ENCODE peak calls at places on chromosomes 1 and 21, in seven cellular contexts. O is H1, Q is SK-N-SH, N is HepG2, U is HCT116, W is K562, C is GM12878. G is an unnamed sample.

GRCh38 chr1:228174482-228175315 is 9.1 kb downstream of the IBA57 start:
- DNase-seq in O (no peak), Q (peak), N (no peak), U (peak), W (peak), C (no peak), G (peak)

GRCh38 chr1:94989911-94990463 is 63.1 kb upstream of the CNN3 start:
- DNase-seq in O (no peak), Q (no peak), N (no peak), U (no peak), W (no peak), C (no peak), G (no peak)

GRCh38 chr21:38770660-38771059 is 35.1 kb upstream of the ETS2 start:
- DNase-seq in O (no peak), Q (no peak), N (no peak), U (no peak), W (no peak), C (no peak), G (no peak)

GRCh38 chr1:10640079-10640578 is 156.3 kb downstream of the CASZ1 start:
- DNase-seq in O (no peak), Q (peak), N (no peak), U (no peak), W (no peak), C (no peak), G (no peak)

GRCh38 chr1:59994302-59995198 is 68.0 kb upstream of the CYP2J2 start:
- DNase-seq in O (no peak), Q (no peak), N (no peak), U (no peak), W (no peak), C (no peak), G (no peak)

GRCh38 chr21:33132054-33132453 is 62.1 kb downstream of the OLIG1 start:
- DNase-seq in O (no peak), Q (no peak), N (peak), U (no peak), W (no peak), C (no peak), G (no peak)

GRCh38 chr1:27379564-27380132 is 3.5 kb downstream of the CD164L2 start:
- DNase-seq in O (no peak), Q (no peak), N (no peak), U (no peak), W (no peak), C (no peak), G (no peak)

GRCh38 chr1:55326496-55326895 is 111.3 kb upstream of the USP24 start:
- DNase-seq in O (no peak), Q (no peak), N (no peak), U (no peak), W (no peak), C (no peak), G (no peak)

GRCh38 chr1:186757851-186758250 is 70.9 kb upstream of the PLA2G4A start:
- DNase-seq in O (no peak), Q (no peak), N (no peak), U (no peak), W (no peak), C (no peak), G (no peak)

GRCh38 chr1:75677443-75677842 is 47.1 kb upstream of the ACADM start:
- DNase-seq in O (no peak), Q (no peak), N (no peak), U (no peak), W (no peak), C (no peak), G (no peak)

GRCh38 chr1:16155537-16156410 is at the start of gene EPHA2:
- DNase-seq in O (peak), Q (peak), N (peak), U (peak), W (no peak), C (no peak), G (peak)

GRCh38 chr21:22880573-22880972 is 1882.4 kb downstream of the NCAM2 start:
- DNase-seq in O (no peak), Q (no peak), N (no peak), U (no peak), W (no peak), C (no peak), G (no peak)

GRCh38 chr1:21706151-21706835 is 37.1 kb upstream of the RAP1GAP start:
- DNase-seq in O (peak), Q (no peak), N (peak), U (no peak), W (no peak), C (no peak), G (peak)

GRCh38 chr1:81008298-81008697 is 792.4 kb upstream of the ADGRL2 start:
- DNase-seq in O (no peak), Q (no peak), N (no peak), U (no peak), W (no peak), C (no peak), G (peak)

GRCh38 chr1:89821322-89822108 is 683 bp downstream of the LRRC8D start:
- DNase-seq in O (no peak), Q (peak), N (peak), U (no peak), W (peak), C (no peak), G (peak)

GRCh38 chr1:158176399-158176798 is 4.3 kb upstream of the CD1D start:
- DNase-seq in O (no peak), Q (no peak), N (no peak), U (no peak), W (no peak), C (no peak), G (no peak)

GRCh38 chr1:158179301-158180041 is 1.2 kb upstream of the CD1D start:
- DNase-seq in O (no peak), Q (no peak), N (no peak), U (no peak), W (no peak), C (no peak), G (no peak)

GRCh38 chr1:158181577-158181922 is 855 bp downstream of the CD1D start:
- DNase-seq in O (no peak), Q (no peak), N (no peak), U (no peak), W (no peak), C (no peak), G (no peak)

GRCh38 chr1:158177705-158178450 is 2.8 kb upstream of the CD1D start:
- DNase-seq in O (peak), Q (peak), N (no peak), U (no peak), W (peak), C (no peak), G (peak)

DNA sequence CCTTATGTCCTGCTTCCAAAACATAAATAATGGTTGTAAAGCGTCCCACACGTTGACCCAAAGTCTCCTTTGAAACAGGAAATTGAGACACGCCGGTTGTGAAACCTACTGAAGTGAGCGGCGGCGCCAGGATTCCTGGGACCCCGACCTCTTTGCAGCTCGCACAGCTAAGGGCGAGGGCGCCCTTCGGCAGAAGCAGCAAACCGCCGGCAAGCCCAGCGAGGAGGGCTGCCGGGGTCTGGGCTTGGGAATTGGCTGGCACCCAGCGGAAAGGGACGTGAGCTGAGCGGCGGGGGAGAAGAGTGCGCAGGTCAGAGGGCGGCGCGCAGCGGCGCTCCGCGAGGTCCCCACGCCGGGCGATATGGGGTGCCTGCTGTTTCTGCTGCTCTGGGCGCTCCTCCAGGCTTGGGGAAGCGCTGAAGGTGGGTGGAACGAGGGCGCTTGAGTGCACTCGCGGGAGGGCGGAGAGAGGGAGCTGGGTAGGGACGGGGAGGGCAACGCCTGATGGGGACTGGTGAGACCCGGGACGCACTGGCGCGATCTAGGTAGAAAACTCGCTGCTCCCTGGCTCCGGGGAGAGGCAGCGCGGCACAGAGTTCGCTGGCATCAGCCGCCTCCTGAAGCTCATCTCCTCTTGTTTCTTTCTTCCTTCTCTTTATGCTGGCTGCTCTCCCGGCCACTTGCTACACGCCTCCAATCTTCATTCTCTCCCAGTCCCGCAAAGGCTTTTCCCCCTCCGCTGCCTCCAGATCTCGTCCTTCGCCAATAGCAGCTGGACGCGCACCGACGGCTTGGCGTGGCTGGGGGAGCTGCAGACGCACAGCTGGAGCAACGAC is at the start of gene CD1D:
- DNase-seq in O (peak), Q (no peak), N (no peak), U (no peak), W (no peak), C (no peak), G (no peak)
- TF ChIP-seq JUND in O (no peak), Q (no peak), N (no peak), U (no peak), W (no peak), C (no peak), G (no peak)

DNA sequence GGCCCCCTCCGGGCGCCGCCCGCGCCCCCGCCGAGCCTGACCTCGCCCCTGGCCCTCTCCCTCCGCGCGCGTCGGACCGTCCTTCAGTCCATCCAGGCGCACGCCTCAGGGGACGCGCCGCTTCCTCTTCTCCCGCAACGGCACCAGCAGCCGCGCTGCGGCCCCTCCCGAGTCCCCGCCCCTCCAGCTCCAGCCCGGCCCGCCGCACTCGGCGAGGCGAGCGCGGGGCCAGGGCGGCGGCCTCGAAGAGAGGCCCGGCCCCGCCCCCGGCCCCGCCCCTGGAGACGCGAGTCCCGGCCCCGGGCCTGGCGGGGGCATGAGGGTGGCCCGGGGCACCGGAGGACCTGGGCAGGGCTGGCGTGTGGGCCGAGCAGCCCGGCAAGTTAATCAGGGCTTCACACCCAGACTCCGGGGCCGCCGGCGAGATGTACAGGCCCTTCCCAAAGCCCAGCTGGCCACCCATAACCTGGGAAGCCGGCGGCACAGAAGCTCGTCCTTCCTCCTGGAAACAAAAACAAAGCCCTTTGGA is at the start of gene IGSF3:
- DNase-seq in O (no peak), Q (peak), N (no peak), U (no peak), W (peak), C (no peak), G (peak)
- TF ChIP-seq JUND in O (no peak), Q (no peak), N (no peak), U (no peak), W (no peak), C (no peak), G (no peak)

GRCh38 chr1:51189421-51190073 is 46.5 kb upstream of the RNF11 start:
- DNase-seq in O (no peak), Q (peak), N (peak), U (peak), W (peak), C (no peak), G (peak)

GRCh38 chr1:51193564-51193963 is 42.5 kb upstream of the RNF11 start:
- DNase-seq in O (no peak), Q (no peak), N (no peak), U (no peak), W (no peak), C (no peak), G (no peak)

GRCh38 chr1:51188230-51188629 is 47.8 kb upstream of the RNF11 start:
- DNase-seq in O (no peak), Q (no peak), N (no peak), U (no peak), W (no peak), C (no peak), G (no peak)

GRCh38 chr1:51190996-51191395 is 45.1 kb upstream of the RNF11 start:
- DNase-seq in O (no peak), Q (no peak), N (no peak), U (no peak), W (no peak), C (no peak), G (no peak)

GRCh38 chr1:51192213-51192843 is 43.7 kb upstream of the RNF11 start:
- DNase-seq in O (peak), Q (peak), N (peak), U (peak), W (peak), C (no peak), G (peak)
- TF ChIP-seq JUND in O (no peak), Q (no peak), N (no peak), U (no peak), W (no peak), C (no peak), G (no peak)

DNA sequence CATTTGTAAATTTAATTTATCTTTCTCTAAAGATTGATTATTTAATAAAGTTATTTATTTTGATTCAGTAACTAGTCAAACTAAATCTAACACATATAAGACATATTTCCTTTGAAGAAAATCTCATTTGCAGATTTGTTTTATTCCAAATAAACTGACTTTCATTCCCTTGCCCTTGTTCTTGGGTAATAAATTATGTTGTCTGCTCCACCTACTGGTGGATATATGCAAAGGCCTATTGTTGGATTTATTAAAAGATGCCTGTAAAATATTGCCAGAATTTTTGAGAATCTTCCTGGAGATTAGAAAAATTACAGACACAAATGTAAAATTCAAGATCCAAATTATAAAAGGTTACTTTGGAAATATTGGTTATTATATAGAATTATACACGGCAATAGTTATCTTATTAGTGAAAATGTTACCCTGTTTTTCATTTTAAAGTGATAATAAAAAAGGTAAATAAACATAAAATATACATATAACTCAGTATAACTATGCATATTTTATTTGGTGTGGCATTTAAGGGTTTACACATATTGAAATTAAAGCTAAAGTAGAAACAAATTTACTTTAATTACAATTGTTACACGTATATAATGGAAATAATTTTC is 116.1 kb downstream of the SPATA17 start:
- DNase-seq in O (no peak), Q (peak), N (peak), U (peak), W (peak), C (no peak), G (peak)
- TF ChIP-seq JUND in O (no peak), Q (no peak), N (no peak), U (no peak), W (no peak), C (no peak), G (no peak)

GRCh38 chr21:41322496-41323382 is 6.1 kb downstream of the FAM3B start:
- DNase-seq in O (no peak), Q (no peak), N (peak), U (no peak), W (no peak), C (no peak), G (peak)

GRCh38 chr21:41328660-41329300 is 12.2 kb downstream of the FAM3B start:
- DNase-seq in O (no peak), Q (no peak), N (no peak), U (no peak), W (no peak), C (no peak), G (no peak)

GRCh38 chr21:41327753-41328152 is 11.2 kb downstream of the FAM3B start:
- DNase-seq in O (no peak), Q (no peak), N (no peak), U (no peak), W (no peak), C (no peak), G (no peak)

GRCh38 chr21:41325138-41325537 is 8.5 kb downstream of the FAM3B start:
- DNase-seq in O (no peak), Q (no peak), N (peak), U (no peak), W (no peak), C (no peak), G (no peak)

DNA sequence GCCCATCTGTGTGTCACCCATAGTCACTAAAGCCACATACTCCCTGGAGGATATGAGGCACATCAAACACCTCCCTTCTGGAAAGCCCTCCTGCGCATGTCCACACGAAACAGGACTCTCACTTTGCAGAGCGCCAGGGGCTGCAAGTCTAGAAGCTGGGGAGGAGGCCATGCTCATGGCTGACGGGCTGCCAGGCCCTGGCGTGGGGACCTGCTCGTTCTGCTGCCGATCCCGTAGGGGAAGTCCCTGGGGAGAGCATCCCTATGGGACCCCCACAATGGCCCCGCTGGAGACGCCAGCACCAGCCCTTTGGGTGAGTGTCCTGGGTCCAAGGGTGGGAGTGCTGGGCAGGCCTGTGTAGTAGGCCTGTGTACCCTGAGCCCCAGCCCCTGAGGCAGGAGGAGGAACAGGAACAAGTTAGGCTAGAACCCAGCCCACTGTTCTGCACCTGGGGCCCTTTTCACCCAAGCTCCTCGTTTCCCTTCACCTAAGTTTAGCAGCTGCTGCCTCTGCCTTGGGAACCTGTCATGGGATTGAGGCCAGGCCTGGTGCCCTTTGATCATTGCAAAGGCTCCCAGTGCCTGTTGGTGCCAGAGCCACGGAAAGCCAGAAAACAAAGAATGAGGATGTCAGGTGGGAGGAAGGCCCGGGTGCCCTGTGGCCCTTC is 9.9 kb downstream of the FAM3B start:
- DNase-seq in O (no peak), Q (no peak), N (peak), U (no peak), W (no peak), C (no peak), G (no peak)
- TF ChIP-seq JUND in O (no peak), Q (no peak), N (no peak), U (no peak), W (no peak), C (no peak), G (no peak)

GRCh38 chr1:101237229-101237837 is 514 bp downstream of the S1PR1 start:
- DNase-seq in O (no peak), Q (peak), N (no peak), U (no peak), W (no peak), C (peak), G (no peak)

GRCh38 chr1:101238041-101238515 is 1.3 kb downstream of the S1PR1 start:
- DNase-seq in O (no peak), Q (no peak), N (no peak), U (no peak), W (no peak), C (no peak), G (no peak)

GRCh38 chr1:101236546-101237228 is at the start of gene S1PR1:
- DNase-seq in O (peak), Q (peak), N (no peak), U (no peak), W (no peak), C (peak), G (no peak)

GRCh38 chr1:101235241-101235695 is 1.6 kb upstream of the S1PR1 start:
- DNase-seq in O (no peak), Q (no peak), N (no peak), U (no peak), W (no peak), C (no peak), G (no peak)

DNA sequence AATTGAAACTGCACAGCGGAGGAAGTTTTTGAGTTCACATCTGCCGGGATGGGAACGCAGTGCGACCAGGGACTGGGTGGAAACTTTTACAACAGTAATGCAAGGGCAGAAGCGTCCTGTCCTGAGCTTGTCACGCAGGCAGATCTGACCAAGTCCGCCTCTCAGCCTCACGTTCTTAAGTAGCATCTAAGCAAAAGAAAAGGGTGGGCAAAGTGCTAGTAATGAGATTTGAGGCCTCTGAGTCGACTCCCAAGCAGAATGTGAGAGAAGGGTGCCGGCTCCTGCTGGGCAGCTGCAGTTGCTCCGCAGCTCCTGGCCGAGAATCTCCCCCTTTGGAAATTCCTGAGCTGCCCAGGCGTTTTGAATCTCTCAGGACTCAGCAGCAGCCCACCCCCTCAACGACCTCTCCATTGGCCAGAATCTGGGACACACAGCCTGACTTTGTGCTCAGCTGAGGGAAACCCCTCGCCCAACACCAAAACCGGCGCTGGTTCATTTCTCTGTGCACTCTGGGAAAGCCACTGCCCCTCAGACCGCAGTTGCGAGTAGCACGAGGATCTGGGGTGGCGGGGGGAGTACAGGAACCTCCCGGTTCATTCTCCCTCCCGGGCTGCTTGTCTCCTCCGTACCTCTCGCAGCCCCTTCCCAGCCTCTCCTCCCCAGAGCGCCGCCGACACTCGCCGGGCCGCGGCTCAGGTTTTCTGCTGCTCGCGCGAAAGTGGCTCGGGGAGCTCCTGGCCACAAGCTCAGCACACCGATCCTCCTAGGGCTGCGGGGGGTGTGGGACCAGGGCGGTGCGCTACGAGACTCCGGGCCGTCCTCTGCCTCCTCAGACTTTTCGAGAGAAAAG is 898 bp upstream of the S1PR1 start:
- DNase-seq in O (no peak), Q (peak), N (no peak), U (no peak), W (no peak), C (peak), G (no peak)
- TF ChIP-seq JUND in O (no peak), Q (no peak), N (no peak), U (no peak), W (no peak), C (no peak), G (no peak)

DNA sequence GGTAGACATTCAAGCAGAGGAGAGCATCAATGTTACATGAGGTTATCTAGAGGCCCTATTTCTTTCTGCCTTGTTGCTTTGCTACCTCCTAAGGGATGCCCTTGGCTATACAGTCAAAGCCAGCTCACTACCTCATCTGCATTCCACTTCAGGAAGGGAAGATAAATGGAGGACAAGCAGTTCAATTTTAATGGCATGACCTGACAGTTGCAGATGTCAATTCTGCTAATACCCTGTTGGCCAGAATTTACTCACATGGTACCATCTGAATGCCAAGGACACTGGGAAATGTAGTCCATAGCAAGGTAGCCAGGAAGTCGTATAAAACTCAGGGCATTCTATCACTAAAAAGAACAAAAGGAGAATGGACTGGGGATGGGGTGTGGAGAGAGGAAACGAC is 31.5 kb downstream of the PALMD start:
- DNase-seq in O (no peak), Q (no peak), N (no peak), U (no peak), W (no peak), C (no peak), G (no peak)
- TF ChIP-seq JUND in O (no peak), Q (no peak), N (no peak), U (no peak), W (no peak), C (no peak), G (no peak)

G was measured in T47D.